ENCODE peak calls at places on chromosome 12, in eight cellular contexts. R is WTC11; Y is NCI-H1417; N is fibroblast of pulmonary artery; D is MG63; G is activated CD8-positive, alpha-beta memory T cell treated with anti-CD3 and anti-CD28 coated beads for 4 hours; U is stimulated activated CD4-positive, alpha-beta T cell treated with anti-CD3 and anti-CD28 coated beads, TNF-alpha, amount 100 ng/mL, for 1 hour; W is NCI-H774. Z is an unnamed sample.

GRCh38 chr12:121295746-121296617 is 527 bp downstream of the CAMKK2 start:
- DNase-seq in R (peak), Y (peak), N (no peak), D (peak), G (no peak), U (no peak), W (no peak), Z (no peak)

GRCh38 chr12:106138279-106138645 is 492 bp downstream of the NUAK1 start:
- DNase-seq in R (no peak), Y (peak), N (no peak), D (no peak), G (no peak), U (no peak), W (no peak), Z (no peak)

GRCh38 chr12:121456551-121456950 is 56.6 kb downstream of the RNF34 start:
- DNase-seq in R (no peak), Y (no peak), N (no peak), D (no peak), G (no peak), U (no peak), W (no peak), Z (no peak)

GRCh38 chr12:59645242-59645641 is 49.4 kb downstream of the SLC16A7 start:
- DNase-seq in R (no peak), Y (no peak), N (no peak), D (no peak), G (no peak), U (no peak), W (no peak), Z (no peak)

GRCh38 chr12:6849427-6849826 is 1.7 kb downstream of the CDCA3 start:
- DNase-seq in R (no peak), Y (no peak), N (no peak), D (no peak), G (no peak), U (no peak), W (no peak), Z (no peak)

GRCh38 chr12:75690556-75690955 is 179.1 kb upstream of the KRR1 start:
- DNase-seq in R (no peak), Y (no peak), N (peak), D (peak), G (no peak), U (no peak), W (no peak), Z (no peak)

GRCh38 chr12:30880813-30881212 is 45.7 kb upstream of the TSPAN11 start:
- DNase-seq in R (no peak), Y (no peak), N (no peak), D (no peak), G (no peak), U (no peak), W (no peak), Z (no peak)

GRCh38 chr12:92971869-92972524 is 42.9 kb upstream of the EEA1 start:
- DNase-seq in R (no peak), Y (no peak), N (peak), D (peak), G (no peak), U (no peak), W (no peak), Z (no peak)

GRCh38 chr12:28506271-28506670 is 316.0 kb downstream of the CCDC91 start:
- DNase-seq in R (no peak), Y (no peak), N (no peak), D (no peak), G (no peak), U (no peak), W (no peak), Z (no peak)

GRCh38 chr12:103326190-103326589 is 169.6 kb downstream of the C12orf42 start:
- DNase-seq in R (peak), Y (no peak), N (no peak), D (no peak), G (no peak), U (no peak), W (no peak), Z (no peak)

GRCh38 chr12:12404297-12404696 is 47.4 kb downstream of the BORCS5 start:
- DNase-seq in R (no peak), Y (no peak), N (no peak), D (no peak), G (no peak), U (no peak), W (peak), Z (no peak)

Z was measured in DMS79 treated with DMSO at 0.1 percent for 48 hours.